ENCODE peak calls at places on chromosome 5, in five cellular contexts. J is upper lobe of left lung, M is tibial nerve, E is transverse colon, A is A549. G is an unnamed sample.

GRCh38 chr5:102911973-102912372 is 156.9 kb downstream of the PAM start:
- DNase-seq in J (no peak), M (no peak), E (no peak), A (no peak), G (no peak)

GRCh38 chr5:96687812-96688453 is 25.8 kb downstream of the CAST start:
- DNase-seq in J (no peak), M (no peak), E (no peak), A (peak), G (no peak)

GRCh38 chr5:172559004-172559932 is 81.8 kb upstream of the NEURL1B start:
- DNase-seq in J (no peak), M (peak), E (peak), A (no peak), G (peak)

GRCh38 chr5:106399381-106399780 is 1271.4 kb downstream of the EFNA5 start:
- DNase-seq in J (no peak), M (no peak), E (no peak), A (no peak), G (no peak)

GRCh38 chr5:151912360-151912759 is 12.3 kb downstream of the GLRA1 start:
- DNase-seq in J (no peak), M (no peak), E (no peak), A (no peak), G (no peak)

GRCh38 chr5:152593388-152593787 is 188.3 kb upstream of the NMUR2 start:
- DNase-seq in J (no peak), M (no peak), E (no peak), A (no peak), G (no peak)

GRCh38 chr5:56900858-56901578 is 8.4 kb upstream of the SETD9 start:
- DNase-seq in J (no peak), M (peak), E (no peak), A (peak), G (no peak)

GRCh38 chr5:41157272-41157671 is 56.1 kb downstream of the C6 start:
- DNase-seq in J (no peak), M (no peak), E (no peak), A (no peak), G (no peak)

GRCh38 chr5:173645897-173646574 is 29.6 kb upstream of the BOD1 start:
- DNase-seq in J (peak), M (no peak), E (no peak), A (no peak), G (no peak)

GRCh38 chr5:103929310-103930003 is 366.9 kb upstream of the NUDT12 start:
- DNase-seq in J (no peak), M (no peak), E (no peak), A (no peak), G (no peak)

GRCh38 chr5:173671121-173671949 is 54.9 kb upstream of the BOD1 start:
- DNase-seq in J (peak), M (peak), E (peak), A (no peak), G (no peak)

GRCh38 chr5:31741496-31741895 is 102.6 kb downstream of the PDZD2 start:
- DNase-seq in J (peak), M (peak), E (no peak), A (no peak), G (no peak)

GRCh38 chr5:43619380-43619779 is 16.4 kb downstream of the NNT start:
- DNase-seq in J (no peak), M (no peak), E (no peak), A (no peak), G (no peak)

GRCh38 chr5:41955432-41956024 is 30.4 kb downstream of the FBXO4 start:
- DNase-seq in J (no peak), M (no peak), E (no peak), A (no peak), G (no peak)

GRCh38 chr5:134647750-134648424 is 698 bp upstream of the SEC24A start:
- DNase-seq in J (peak), M (no peak), E (peak), A (no peak), G (no peak)

GRCh38 chr5:169712428-169712827 is 75.4 kb downstream of the DOCK2 start:
- DNase-seq in J (no peak), M (no peak), E (no peak), A (no peak), G (no peak)

GRCh38 chr5:109868737-109869136 is 179.0 kb downstream of the MAN2A1 start:
- DNase-seq in J (no peak), M (no peak), E (no peak), A (no peak), G (no peak)

GRCh38 chr5:92070786-92071185 is 687.7 kb upstream of the ARRDC3 start:
- DNase-seq in J (no peak), M (no peak), E (no peak), A (no peak), G (no peak)

GRCh38 chr5:56123531-56124243 is 109.4 kb downstream of the ANKRD55 start:
- DNase-seq in J (peak), M (no peak), E (peak), A (peak), G (peak)

GRCh38 chr5:89286320-89286719 is 403.3 kb upstream of the MEF2C start:
- DNase-seq in J (no peak), M (no peak), E (no peak), A (no peak), G (no peak)

GRCh38 chr5:87169300-87169991 is 98.2 kb upstream of the RASA1 start:
- DNase-seq in J (no peak), M (no peak), E (no peak), A (no peak), G (no peak)

GRCh38 chr5:149776376-149777305 is 46.5 kb downstream of the PPARGC1B start:
- DNase-seq in J (no peak), M (no peak), E (peak), A (no peak), G (no peak)

GRCh38 chr5:82942083-82942881 is 134.9 kb downstream of the TMEM167A start:
- DNase-seq in J (no peak), M (no peak), E (no peak), A (no peak), G (no peak)

GRCh38 chr5:36607838-36608783 is 1.7 kb downstream of the SLC1A3 start:
- DNase-seq in J (no peak), M (no peak), E (no peak), A (no peak), G (no peak)

GRCh38 chr5:77101298-77101697 is 14.2 kb upstream of the ZBED3 start:
- DNase-seq in J (no peak), M (no peak), E (no peak), A (no peak), G (no peak)

DNA sequence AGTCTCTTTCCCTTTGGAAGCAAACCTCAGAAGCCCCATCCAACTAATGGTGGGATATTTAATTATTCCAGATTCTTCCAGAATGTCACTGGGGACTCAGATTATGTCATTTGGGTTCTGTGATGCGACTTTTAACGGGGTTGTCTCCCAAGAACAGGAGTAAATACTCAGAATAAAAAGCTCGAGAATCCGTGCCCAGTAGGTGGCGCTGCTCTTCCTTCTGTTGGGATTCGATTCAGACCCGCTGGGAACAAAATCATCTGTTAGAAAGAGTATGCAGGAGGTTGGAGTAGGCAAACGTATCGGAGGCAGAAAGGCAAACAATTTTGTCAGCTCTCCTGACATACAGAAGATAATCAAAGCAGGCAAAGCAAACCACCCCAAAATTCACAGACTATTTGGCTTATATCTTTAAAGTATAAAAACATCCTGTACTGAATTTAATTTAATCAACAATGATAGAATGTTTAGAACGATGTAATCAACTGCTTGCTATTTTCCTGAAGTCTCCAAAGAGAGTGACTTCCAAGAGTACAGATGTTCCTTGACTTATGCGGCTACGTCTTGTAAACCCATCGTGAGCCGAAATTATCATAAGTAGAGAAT is 169.9 kb upstream of the RAI14 start:
- DNase-seq in J (peak), M (peak), E (peak), A (peak), G (peak)
- TF ChIP-seq EP300 in J (no peak), M (peak), E (no peak), A (no peak), G (no peak)

DNA sequence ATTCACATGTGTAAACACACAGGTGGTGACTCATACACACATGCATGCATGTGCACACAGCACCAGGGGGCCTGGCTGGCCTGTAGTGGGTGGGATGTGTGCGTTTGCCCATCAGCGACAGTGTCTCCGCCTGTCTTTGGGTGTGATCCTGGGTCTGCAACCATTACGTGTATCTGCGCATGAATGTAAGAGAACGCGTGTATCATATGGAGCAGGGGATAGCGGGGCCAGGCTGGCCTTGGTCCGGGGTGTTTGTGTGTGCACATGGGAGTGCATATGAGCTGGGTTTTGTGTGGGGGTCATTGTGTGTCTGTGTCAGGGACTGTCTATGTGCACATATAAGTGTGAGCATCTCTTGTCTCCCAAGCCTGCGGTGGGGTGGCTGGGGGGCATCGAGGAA is 43.8 kb downstream of the PSD2 start:
- DNase-seq in J (no peak), M (no peak), E (no peak), A (no peak), G (no peak)
- H3K27ac ChIP-seq in J (no peak), M (no peak), E (no peak), A (no peak), G (no peak)

GRCh38 chr5:34833991-34834793 is 4.8 kb upstream of the TTC23L start:
- DNase-seq in J (no peak), M (no peak), E (no peak), A (no peak), G (no peak)
- TF ChIP-seq POLR2A in J (no peak), M (no peak), E (no peak), A (no peak), G (no peak)

GRCh38 chr5:179065703-179066102 is 5.5 kb downstream of the ZNF354C start:
- DNase-seq in J (no peak), M (no peak), E (no peak), A (no peak), G (no peak)
- TF ChIP-seq EP300 in J (no peak), M (no peak), E (no peak), A (no peak), G (no peak)

GRCh38 chr5:131654309-131654708 is 19.3 kb upstream of the RAPGEF6 start:
- DNase-seq in J (no peak), M (no peak), E (no peak), A (no peak), G (no peak)
- H3K27ac ChIP-seq in J (peak), M (no peak), E (no peak), A (no peak), G (no peak)

DNA sequence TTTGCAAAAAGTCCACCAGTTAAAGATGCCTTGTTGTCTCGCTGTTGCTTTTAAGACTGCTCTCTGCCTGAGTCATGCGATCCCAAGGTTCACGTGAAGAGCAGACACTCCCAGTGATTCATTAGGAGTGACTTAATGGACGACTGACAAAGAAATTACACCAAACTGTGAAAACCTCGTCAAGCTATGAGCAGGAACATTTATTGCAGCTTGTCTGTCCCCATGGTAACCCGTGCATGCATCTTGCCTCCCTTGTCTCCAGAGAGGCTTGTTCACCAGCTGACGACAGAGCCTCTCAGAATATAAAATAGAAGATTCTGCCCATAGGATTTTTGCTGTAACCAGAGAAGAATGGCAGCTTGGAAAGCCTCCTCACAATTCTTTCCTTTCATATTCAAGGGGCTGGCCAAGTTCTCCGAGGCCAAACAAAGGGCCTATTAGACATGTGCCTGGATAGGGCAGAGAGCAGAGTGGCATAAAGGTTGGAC is 352.7 kb downstream of the SPOCK1 start:
- DNase-seq in J (no peak), M (peak), E (no peak), A (peak), G (no peak)
- TF ChIP-seq POLR2A in J (no peak), M (no peak), E (no peak), A (no peak), G (no peak)

GRCh38 chr5:52870448-52870847 is 82.7 kb downstream of the ITGA1 start:
- DNase-seq in J (no peak), M (no peak), E (no peak), A (no peak), G (no peak)
- TF ChIP-seq EP300 in J (no peak), M (peak), E (no peak), A (no peak), G (no peak)

GRCh38 chr5:53167836-53168235 is 58.3 kb upstream of the MOCS2 start:
- DNase-seq in J (peak), M (peak), E (peak), A (no peak), G (no peak)
- H3K27ac ChIP-seq in J (no peak), M (no peak), E (peak), A (no peak), G (no peak)

G was measured in ovary.